ENCODE peak calls at places on chromosomes 5 and 9, in six cellular contexts. One of them, this sample, is unnamed.

GRCh38 chr5:141632650-141633049 is 4.0 kb downstream of the HDAC3 start:
- DNase-seq in ovary: no peak
- DNase-seq in fibroblast of pulmonary artery: no peak
- DNase-seq in fibroblast of mammary gland: no peak
- DNase-seq in AG08396: no peak
- DNase-seq in posterior vena cava: no peak
- DNase-seq in this sample: no peak

GRCh38 chr9:118121361-118121760 is 417.2 kb downstream of the TLR4 start:
- DNase-seq in ovary: no peak
- DNase-seq in fibroblast of pulmonary artery: no peak
- DNase-seq in fibroblast of mammary gland: no peak
- DNase-seq in AG08396: no peak
- DNase-seq in posterior vena cava: no peak
- DNase-seq in this sample: no peak

GRCh38 chr5:40681351-40682311 is 1.9 kb downstream of the PTGER4 start:
- DNase-seq in ovary: no peak
- DNase-seq in fibroblast of pulmonary artery: no peak
- DNase-seq in fibroblast of mammary gland: peak; percentile 32
- DNase-seq in AG08396: no peak
- DNase-seq in posterior vena cava: peak; percentile 85
- DNase-seq in this sample: no peak

GRCh38 chr5:138000102-138000723 is 32.7 kb downstream of the FAM13B start:
- DNase-seq in ovary: peak; percentile 32
- DNase-seq in fibroblast of pulmonary artery: peak; percentile 67
- DNase-seq in fibroblast of mammary gland: peak; percentile 87
- DNase-seq in AG08396: no peak
- DNase-seq in posterior vena cava: no peak
- DNase-seq in this sample: peak; percentile 79

GRCh38 chr5:71828641-71829040 is 109.6 kb downstream of the CARTPT start:
- DNase-seq in ovary: no peak
- DNase-seq in fibroblast of pulmonary artery: peak; percentile 61
- DNase-seq in fibroblast of mammary gland: peak; percentile 47
- DNase-seq in AG08396: no peak
- DNase-seq in posterior vena cava: no peak
- DNase-seq in this sample: no peak

GRCh38 chr5:127723571-127723970 is 20.4 kb downstream of the CCDC192 start:
- DNase-seq in ovary: no peak
- DNase-seq in fibroblast of pulmonary artery: peak; percentile 69
- DNase-seq in fibroblast of mammary gland: peak; percentile 45
- DNase-seq in AG08396: no peak
- DNase-seq in posterior vena cava: no peak
- DNase-seq in this sample: peak; percentile 38

GRCh38 chr5:92518318-92518913 is 1062.6 kb downstream of the NR2F1-AS1 start:
- DNase-seq in ovary: no peak
- DNase-seq in fibroblast of pulmonary artery: peak; percentile 67
- DNase-seq in fibroblast of mammary gland: peak; percentile 76
- DNase-seq in AG08396: peak; percentile 33
- DNase-seq in posterior vena cava: no peak
- DNase-seq in this sample: peak; percentile 60

GRCh38 chr9:34929506-34930102 is 28.5 kb upstream of the PHF24 start:
- DNase-seq in ovary: no peak
- DNase-seq in fibroblast of pulmonary artery: peak; percentile 26
- DNase-seq in fibroblast of mammary gland: peak; percentile 22
- DNase-seq in AG08396: peak; percentile 40
- DNase-seq in posterior vena cava: no peak
- DNase-seq in this sample: peak; percentile 18

GRCh38 chr5:90546216-90546837 is 12.3 kb upstream of the ADGRV1 start:
- DNase-seq in ovary: no peak
- DNase-seq in fibroblast of pulmonary artery: no peak
- DNase-seq in fibroblast of mammary gland: peak; percentile 18
- DNase-seq in AG08396: no peak
- DNase-seq in posterior vena cava: no peak
- DNase-seq in this sample: no peak

GRCh38 chr9:136451221-136451877 is 11.7 kb upstream of the INPP5E start:
- DNase-seq in ovary: no peak
- DNase-seq in fibroblast of pulmonary artery: no peak
- DNase-seq in fibroblast of mammary gland: no peak
- DNase-seq in AG08396: no peak
- DNase-seq in posterior vena cava: no peak
- DNase-seq in this sample: no peak

GRCh38 chr5:139900546-139901250 is 105.1 kb downstream of the PSD2 start:
- DNase-seq in ovary: no peak
- DNase-seq in fibroblast of pulmonary artery: no peak
- DNase-seq in fibroblast of mammary gland: no peak
- DNase-seq in AG08396: no peak
- DNase-seq in posterior vena cava: no peak
- DNase-seq in this sample: no peak

GRCh38 chr9:93088656-93089015 is 7.4 kb upstream of the CARD19 start:
- DNase-seq in ovary: peak; percentile 10
- DNase-seq in fibroblast of pulmonary artery: no peak
- DNase-seq in fibroblast of mammary gland: no peak
- DNase-seq in AG08396: no peak
- DNase-seq in posterior vena cava: peak; percentile 23
- DNase-seq in this sample: no peak

GRCh38 chr9:36328798-36329411 is 70.7 kb upstream of the GNE start:
- DNase-seq in ovary: no peak
- DNase-seq in fibroblast of pulmonary artery: peak; percentile 88
- DNase-seq in fibroblast of mammary gland: peak; percentile 82
- DNase-seq in AG08396: peak; percentile 50
- DNase-seq in posterior vena cava: no peak
- DNase-seq in this sample: peak; percentile 84

GRCh38 chr9:111966851-111967250 is 70.2 kb downstream of the UGCG start:
- DNase-seq in ovary: no peak
- DNase-seq in fibroblast of pulmonary artery: peak; percentile 67
- DNase-seq in fibroblast of mammary gland: peak; percentile 81
- DNase-seq in AG08396: no peak
- DNase-seq in posterior vena cava: no peak
- DNase-seq in this sample: peak; percentile 38

GRCh38 chr5:65468633-65469032 is 13.1 kb downstream of the ADAMTS6 start:
- DNase-seq in ovary: no peak
- DNase-seq in fibroblast of pulmonary artery: peak; percentile 31
- DNase-seq in fibroblast of mammary gland: peak; percentile 28
- DNase-seq in AG08396: no peak
- DNase-seq in posterior vena cava: no peak
- DNase-seq in this sample: peak; percentile 17

GRCh38 chr5:150300496-150301169 is 2.1 kb downstream of the ARSI start:
- DNase-seq in ovary: no peak
- DNase-seq in fibroblast of pulmonary artery: no peak
- DNase-seq in fibroblast of mammary gland: no peak
- DNase-seq in AG08396: no peak
- DNase-seq in posterior vena cava: peak; percentile 68
- DNase-seq in this sample: no peak

GRCh38 chr9:117974108-117974507 is 269.9 kb downstream of the TLR4 start:
- DNase-seq in ovary: no peak
- DNase-seq in fibroblast of pulmonary artery: no peak
- DNase-seq in fibroblast of mammary gland: no peak
- DNase-seq in AG08396: no peak
- DNase-seq in posterior vena cava: no peak
- DNase-seq in this sample: no peak

GRCh38 chr5:350355-350754 is 28.8 kb downstream of the AHRR start:
- DNase-seq in ovary: no peak
- DNase-seq in fibroblast of pulmonary artery: no peak
- DNase-seq in fibroblast of mammary gland: no peak
- DNase-seq in AG08396: no peak
- DNase-seq in posterior vena cava: no peak
- DNase-seq in this sample: no peak

GRCh38 chr9:81879501-81879916 is 48.7 kb upstream of the SPATA31D4 start:
- DNase-seq in ovary: no peak
- DNase-seq in fibroblast of pulmonary artery: peak; percentile 72
- DNase-seq in fibroblast of mammary gland: peak; percentile 8
- DNase-seq in AG08396: no peak
- DNase-seq in posterior vena cava: no peak
- DNase-seq in this sample: no peak

GRCh38 chr9:127608104-127608966 is 3.7 kb upstream of the STXBP1 start:
- DNase-seq in ovary: peak; percentile 86
- DNase-seq in fibroblast of pulmonary artery: peak; percentile 45
- DNase-seq in fibroblast of mammary gland: peak; percentile 41
- DNase-seq in AG08396: peak; percentile 77
- DNase-seq in posterior vena cava: peak; percentile 84
- DNase-seq in this sample: peak; percentile 51

This sample was measured in fibroblast of villous mesenchyme.